ENCODE peak calls at places on chromosomes 5 and 9, in four cellular contexts. One of them, this sample, is unnamed.
A peak's percentile ranks its signal among the peaks of the same experiment; 100 is the strongest.

GRCh38 chr5:139745121-139745799 is 50.3 kb upstream of the PSD2 start:
- DNase-seq in cardiac fibroblast: peak; percentile 87
- DNase-seq in GM23248: peak; percentile 96
- DNase-seq in brain microvascular endothelial cell: peak; percentile 75
- DNase-seq in this sample: peak; percentile 45

GRCh38 chr5:2010940-2011339 is 128.2 kb upstream of the IRX4 start:
- DNase-seq in cardiac fibroblast: no peak
- DNase-seq in brain microvascular endothelial cell: no peak
- DNase-seq in GM23248: no peak
- DNase-seq in this sample: no peak

GRCh38 chr5:122599000-122599399 is 175.9 kb upstream of the SNX2 start:
- DNase-seq in cardiac fibroblast: no peak
- DNase-seq in brain microvascular endothelial cell: no peak
- DNase-seq in GM23248: no peak
- DNase-seq in this sample: no peak

GRCh38 chr9:121721770-121722169 is 70.3 kb downstream of the DAB2IP start:
- DNase-seq in cardiac fibroblast: no peak
- DNase-seq in brain microvascular endothelial cell: no peak
- DNase-seq in GM23248: peak; percentile 37
- DNase-seq in this sample: no peak

GRCh38 chr5:126888180-126888579 is 111.2 kb downstream of the LMNB1 start:
- DNase-seq in cardiac fibroblast: no peak
- DNase-seq in brain microvascular endothelial cell: no peak
- DNase-seq in GM23248: no peak
- DNase-seq in this sample: no peak

GRCh38 chr9:79757906-79758669 is 186.3 kb downstream of the TLE4 start:
- DNase-seq in brain microvascular endothelial cell: no peak
- DNase-seq in GM23248: peak; percentile 52
- DNase-seq in cardiac fibroblast: peak; percentile 35
- DNase-seq in this sample: no peak

GRCh38 chr5:81884871-81885270 is 87.0 kb upstream of the ATG10 start:
- DNase-seq in GM23248: no peak
- DNase-seq in cardiac fibroblast: no peak
- DNase-seq in brain microvascular endothelial cell: no peak
- DNase-seq in this sample: no peak

GRCh38 chr9:93898502-93899426 is 56.4 kb downstream of the BARX1 start:
- DNase-seq in GM23248: no peak
- DNase-seq in brain microvascular endothelial cell: no peak
- DNase-seq in cardiac fibroblast: no peak
- DNase-seq in this sample: no peak

GRCh38 chr9:124231095-124231743 is 26.5 kb upstream of the NEK6 start:
- DNase-seq in cardiac fibroblast: no peak
- DNase-seq in GM23248: no peak
- DNase-seq in brain microvascular endothelial cell: no peak
- DNase-seq in this sample: no peak

GRCh38 chr9:136676920-136677686 is 10.2 kb downstream of the AGPAT2 start:
- DNase-seq in cardiac fibroblast: no peak
- DNase-seq in brain microvascular endothelial cell: no peak
- DNase-seq in GM23248: no peak
- DNase-seq in this sample: no peak

GRCh38 chr5:99037668-99038067 is 108.9 kb upstream of the CHD1 start:
- DNase-seq in cardiac fibroblast: no peak
- DNase-seq in brain microvascular endothelial cell: peak; percentile 24
- DNase-seq in GM23248: no peak
- DNase-seq in this sample: no peak

GRCh38 chr5:113340537-113340936 is 94.3 kb downstream of the TSSK1B start:
- DNase-seq in cardiac fibroblast: peak; percentile 39
- DNase-seq in brain microvascular endothelial cell: no peak
- DNase-seq in GM23248: peak; percentile 38
- DNase-seq in this sample: no peak

GRCh38 chr9:100440071-100440470 is 13.1 kb downstream of the MSANTD3 start:
- DNase-seq in cardiac fibroblast: peak; percentile 38
- DNase-seq in brain microvascular endothelial cell: peak; percentile 20
- DNase-seq in GM23248: peak; percentile 52
- DNase-seq in this sample: no peak

GRCh38 chr9:7186175-7186574 is 428.4 kb downstream of the KDM4C start:
- DNase-seq in cardiac fibroblast: peak; percentile 21
- DNase-seq in brain microvascular endothelial cell: peak; percentile 29
- DNase-seq in GM23248: peak; percentile 18
- DNase-seq in this sample: no peak

GRCh38 chr5:91277840-91278239 is 105.3 kb downstream of the ARRDC3 start:
- DNase-seq in cardiac fibroblast: no peak
- DNase-seq in GM23248: no peak
- DNase-seq in brain microvascular endothelial cell: no peak
- DNase-seq in this sample: no peak

GRCh38 chr5:56346044-56346710 is 113.0 kb upstream of the ANKRD55 start:
- DNase-seq in GM23248: no peak
- DNase-seq in brain microvascular endothelial cell: no peak
- DNase-seq in cardiac fibroblast: no peak
- DNase-seq in this sample: no peak

GRCh38 chr5:171649002-171649401 is 136.6 kb upstream of the SMIM23 start:
- DNase-seq in GM23248: no peak
- DNase-seq in cardiac fibroblast: no peak
- DNase-seq in brain microvascular endothelial cell: no peak
- DNase-seq in this sample: no peak

GRCh38 chr5:88269222-88269771 is 652 bp upstream of the TMEM161B start:
- DNase-seq in GM23248: peak; percentile 44
- DNase-seq in brain microvascular endothelial cell: no peak
- DNase-seq in cardiac fibroblast: no peak
- DNase-seq in this sample: no peak

GRCh38 chr5:73233053-73233460 is 60.1 kb downstream of the TMEM174 start:
- DNase-seq in GM23248: no peak
- DNase-seq in cardiac fibroblast: no peak
- DNase-seq in brain microvascular endothelial cell: no peak
- DNase-seq in this sample: no peak

GRCh38 chr5:137300411-137301240 is 198.5 kb downstream of the SPOCK1 start:
- DNase-seq in cardiac fibroblast: peak; percentile 84
- DNase-seq in brain microvascular endothelial cell: peak; percentile 50
- DNase-seq in GM23248: peak; percentile 90
- DNase-seq in this sample: no peak

GRCh38 chr9:127130661-127131538 is 8.5 kb upstream of the ANGPTL2 start:
- DNase-seq in brain microvascular endothelial cell: peak; percentile 65
- DNase-seq in cardiac fibroblast: peak; percentile 93
- DNase-seq in GM23248: peak; percentile 98
- DNase-seq in this sample: peak; percentile 77

GRCh38 chr5:137016783-137017324 is 482.3 kb downstream of the SPOCK1 start:
- DNase-seq in GM23248: no peak
- DNase-seq in cardiac fibroblast: no peak
- DNase-seq in brain microvascular endothelial cell: no peak
- DNase-seq in this sample: no peak

GRCh38 chr5:89686081-89686765 is 723.3 kb downstream of the CETN3 start:
- DNase-seq in brain microvascular endothelial cell: no peak
- DNase-seq in cardiac fibroblast: peak; percentile 10
- DNase-seq in GM23248: no peak
- DNase-seq in this sample: no peak

GRCh38 chr9:33285502-33285901 is 4.8 kb upstream of the NFX1 start:
- DNase-seq in cardiac fibroblast: no peak
- DNase-seq in GM23248: no peak
- DNase-seq in brain microvascular endothelial cell: no peak
- DNase-seq in this sample: no peak

GRCh38 chr5:132342291-132343180 is 27.0 kb upstream of the SLC22A5 start:
- DNase-seq in brain microvascular endothelial cell: no peak
- DNase-seq in cardiac fibroblast: no peak
- DNase-seq in GM23248: no peak
- DNase-seq in this sample: peak; percentile 51

GRCh38 chr9:132548971-132549649 is 33.3 kb upstream of the BARHL1 start:
- DNase-seq in GM23248: no peak
- DNase-seq in cardiac fibroblast: peak; percentile 12
- DNase-seq in brain microvascular endothelial cell: peak; percentile 27
- DNase-seq in this sample: no peak

GRCh38 chr9:72441296-72442211 is 76.5 kb upstream of the ZFAND5 start:
- DNase-seq in GM23248: peak; percentile 28
- DNase-seq in cardiac fibroblast: no peak
- DNase-seq in brain microvascular endothelial cell: peak; percentile 64
- DNase-seq in this sample: no peak

GRCh38 chr9:88746029-88746743 is 211.2 kb downstream of the NXNL2 start:
- DNase-seq in GM23248: peak; percentile 95
- DNase-seq in brain microvascular endothelial cell: peak; percentile 94
- DNase-seq in cardiac fibroblast: peak; percentile 95
- DNase-seq in this sample: no peak

GRCh38 chr5:121681200-121681855 is 170.4 kb upstream of the FTMT start:
- DNase-seq in cardiac fibroblast: no peak
- DNase-seq in brain microvascular endothelial cell: no peak
- DNase-seq in GM23248: no peak
- DNase-seq in this sample: no peak

GRCh38 chr9:121317737-121318630 is 50.0 kb downstream of the GSN start:
- DNase-seq in cardiac fibroblast: peak; percentile 32
- DNase-seq in GM23248: peak; percentile 20
- DNase-seq in brain microvascular endothelial cell: no peak
- DNase-seq in this sample: no peak

GRCh38 chr5:94245608-94246007 is 372.8 kb downstream of the KIAA0825 start:
- DNase-seq in cardiac fibroblast: no peak
- DNase-seq in GM23248: peak; percentile 64
- DNase-seq in brain microvascular endothelial cell: no peak
- DNase-seq in this sample: no peak

GRCh38 chr9:28093141-28093540 is 519.9 kb upstream of the C9orf72 start:
- DNase-seq in cardiac fibroblast: no peak
- DNase-seq in brain microvascular endothelial cell: no peak
- DNase-seq in GM23248: no peak
- DNase-seq in this sample: no peak

GRCh38 chr5:145981612-145982571 is 45.5 kb downstream of the SH3RF2 start:
- DNase-seq in brain microvascular endothelial cell: no peak
- DNase-seq in GM23248: no peak
- DNase-seq in cardiac fibroblast: no peak
- DNase-seq in this sample: no peak

GRCh38 chr5:172692981-172693380 is 51.9 kb downstream of the NEURL1B start:
- DNase-seq in brain microvascular endothelial cell: no peak
- DNase-seq in cardiac fibroblast: peak; percentile 77
- DNase-seq in GM23248: no peak
- DNase-seq in this sample: no peak

GRCh38 chr5:136028782-136029742 is at the start of gene TGFBI:
- DNase-seq in brain microvascular endothelial cell: no peak
- DNase-seq in cardiac fibroblast: peak; percentile 79
- DNase-seq in GM23248: peak; percentile 92
- DNase-seq in this sample: no peak

GRCh38 chr5:177367981-177368960 is 10.5 kb downstream of the RGS14 start:
- DNase-seq in brain microvascular endothelial cell: no peak
- DNase-seq in GM23248: no peak
- DNase-seq in cardiac fibroblast: no peak
- DNase-seq in this sample: no peak

GRCh38 chr9:136343121-136343883 is 16.0 kb downstream of the GPSM1 start:
- DNase-seq in GM23248: no peak
- DNase-seq in cardiac fibroblast: no peak
- DNase-seq in brain microvascular endothelial cell: no peak
- DNase-seq in this sample: no peak

GRCh38 chr5:148829734-148830133 is 3.3 kb downstream of the ADRB2 start:
- DNase-seq in GM23248: no peak
- DNase-seq in brain microvascular endothelial cell: no peak
- DNase-seq in cardiac fibroblast: no peak
- DNase-seq in this sample: no peak
- H3K4me3 ChIP-seq in GM23248: no peak overlapping the region
- H3K4me3 ChIP-seq in brain microvascular endothelial cell: no peak overlapping the region
- H3K4me3 ChIP-seq in cardiac fibroblast: no peak overlapping the region
- H3K4me3 ChIP-seq in this sample: peak overlapping the region; percentile 67

DNA sequence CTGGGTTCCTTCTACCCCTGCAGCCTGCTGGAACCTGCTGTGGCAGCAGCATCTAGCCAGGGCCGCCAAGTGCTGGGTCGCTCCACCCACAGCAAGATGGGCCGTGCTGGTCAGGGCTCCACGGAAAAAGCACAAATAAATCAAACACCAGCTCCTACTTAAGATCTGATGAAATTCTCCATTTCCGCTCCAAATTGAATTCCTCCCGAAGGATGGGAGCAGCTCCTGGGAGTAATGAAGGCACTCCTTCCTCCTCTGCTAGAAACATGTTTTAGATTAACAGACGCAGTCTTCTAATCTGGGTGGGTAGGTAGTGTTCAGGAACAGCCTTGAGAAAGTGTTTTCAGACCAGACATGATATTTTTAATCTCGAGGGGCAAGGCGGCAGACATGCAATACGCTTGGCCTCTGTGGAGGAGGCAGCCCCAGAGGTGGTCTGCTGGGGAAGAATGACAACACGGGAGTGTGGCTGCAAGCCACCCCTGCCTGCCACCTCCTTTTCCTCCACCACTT is 194.0 kb downstream of the AOPEP start:
- DNase-seq in GM23248: peak; percentile 87
- DNase-seq in brain microvascular endothelial cell: no peak
- DNase-seq in cardiac fibroblast: peak; percentile 80
- DNase-seq in this sample: no peak
- H3K4me3 ChIP-seq in GM23248: peak overlapping the region; percentile 48
- H3K4me3 ChIP-seq in brain microvascular endothelial cell: no peak overlapping the region
- H3K4me3 ChIP-seq in cardiac fibroblast: no peak overlapping the region
- H3K4me3 ChIP-seq in this sample: no peak overlapping the region

GRCh38 chr5:20972419-20972925 is 984.5 kb upstream of the CDH18 start:
- DNase-seq in cardiac fibroblast: peak; percentile 67
- DNase-seq in brain microvascular endothelial cell: peak; percentile 33
- DNase-seq in GM23248: no peak
- DNase-seq in this sample: no peak

DNA sequence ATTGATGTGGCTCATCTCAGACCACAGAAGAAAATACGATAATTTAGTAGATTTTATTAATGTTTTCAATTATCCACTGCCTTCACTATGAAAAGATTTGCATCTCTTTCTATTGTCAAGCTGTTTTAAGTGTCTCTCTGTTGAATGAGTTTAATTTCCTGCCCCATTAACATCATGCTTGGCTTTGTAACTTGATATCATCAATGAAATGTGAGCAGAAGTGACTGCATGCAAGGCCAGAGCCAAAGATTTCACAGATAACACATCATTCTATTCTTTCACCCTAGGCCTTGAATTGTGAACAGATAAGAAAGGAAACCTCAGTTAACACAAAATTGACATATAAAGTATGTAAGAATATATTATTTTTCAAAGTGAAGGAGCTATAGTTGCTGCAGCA is 986.4 kb upstream of the CDH18 start:
- DNase-seq in brain microvascular endothelial cell: no peak
- DNase-seq in cardiac fibroblast: no peak
- DNase-seq in GM23248: no peak
- DNase-seq in this sample: no peak
- H3K4me3 ChIP-seq in brain microvascular endothelial cell: no peak overlapping the region
- H3K4me3 ChIP-seq in cardiac fibroblast: no peak overlapping the region
- H3K4me3 ChIP-seq in GM23248: no peak overlapping the region
- H3K4me3 ChIP-seq in this sample: no peak overlapping the region

GRCh38 chr9:36572515-36573418 is at the start of gene MELK:
- DNase-seq in brain microvascular endothelial cell: peak; percentile 64
- DNase-seq in GM23248: peak; percentile 91
- DNase-seq in cardiac fibroblast: peak; percentile 77
- DNase-seq in this sample: no peak

GRCh38 chr9:36575411-36575882 is 2.8 kb downstream of the MELK start:
- DNase-seq in GM23248: peak; percentile 75
- DNase-seq in brain microvascular endothelial cell: no peak
- DNase-seq in cardiac fibroblast: peak; percentile 62
- DNase-seq in this sample: no peak

GRCh38 chr9:36571333-36571732 is 1.4 kb upstream of the MELK start:
- DNase-seq in cardiac fibroblast: no peak
- DNase-seq in brain microvascular endothelial cell: no peak
- DNase-seq in GM23248: no peak
- DNase-seq in this sample: no peak

DNA sequence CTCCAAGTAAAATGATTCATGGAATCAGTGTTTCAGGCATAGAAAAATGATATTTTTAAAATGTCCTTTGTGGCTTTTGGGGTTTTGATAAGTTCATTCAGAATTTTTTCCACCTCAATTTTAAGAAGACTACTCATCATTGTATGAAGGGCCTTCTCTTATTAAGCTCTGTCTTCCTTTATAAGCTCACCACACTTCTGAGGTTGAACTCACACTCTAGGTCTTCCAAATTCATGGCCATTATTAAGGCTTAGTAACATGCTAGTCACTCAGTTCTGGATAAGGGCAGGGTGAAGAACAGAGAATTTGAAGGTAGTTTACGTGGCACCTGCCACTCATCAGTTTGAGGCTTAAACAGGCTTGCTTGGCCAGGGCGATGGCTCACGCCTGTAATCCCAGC is 4.2 kb downstream of the MELK start:
- DNase-seq in brain microvascular endothelial cell: no peak
- DNase-seq in GM23248: peak; percentile 33
- DNase-seq in cardiac fibroblast: no peak
- DNase-seq in this sample: no peak
- H3K4me3 ChIP-seq in brain microvascular endothelial cell: no peak overlapping the region
- H3K4me3 ChIP-seq in GM23248: no peak overlapping the region
- H3K4me3 ChIP-seq in cardiac fibroblast: no peak overlapping the region
- H3K4me3 ChIP-seq in this sample: no peak overlapping the region

This sample was measured in epithelial cell of proximal tubule.